ENCODE peak calls at places on chromosomes 12 and 14, in eight cellular contexts. Z is fibroblast of the aortic adventitia, A is heart right ventricle, J is coronary artery, U is HCT116, D is GM23338, T is astrocyte of the spinal cord, K is ovary. Q is an unnamed sample.

GRCh38 chr12:96495841-96496545 is 6.6 kb downstream of the CFAP54 start:
- DNase-seq in Z (no peak), A (no peak), J (no peak), U (no peak), D (no peak), T (no peak), K (no peak), Q (no peak)

GRCh38 chr14:28584951-28585350 is 181.6 kb upstream of the FOXG1 start:
- DNase-seq in Z (no peak), A (no peak), J (no peak), U (no peak), D (no peak), T (no peak), K (no peak), Q (no peak)

GRCh38 chr14:37870947-37871346 is 275.5 kb downstream of the TTC6 start:
- DNase-seq in Z (no peak), A (no peak), J (no peak), U (no peak), D (no peak), T (no peak), K (no peak), Q (no peak)

GRCh38 chr12:52244615-52244994 is 11.6 kb downstream of the KRT7 start:
- DNase-seq in Z (peak), A (no peak), J (no peak), U (no peak), D (no peak), T (no peak), K (no peak), Q (no peak)

GRCh38 chr14:64763801-64764511 is 59.7 kb downstream of the PLEKHG3 start:
- DNase-seq in Z (peak), A (no peak), J (no peak), U (no peak), D (peak), T (peak), K (peak), Q (no peak)

GRCh38 chr12:57216014-57216891 is at the start of gene NXPH4:
- DNase-seq in Z (no peak), A (peak), J (no peak), U (no peak), D (peak), T (no peak), K (peak), Q (no peak)

GRCh38 chr12:103326190-103326589 is 169.6 kb downstream of the C12orf42 start:
- DNase-seq in Z (no peak), A (no peak), J (no peak), U (peak), D (peak), T (no peak), K (no peak), Q (peak)

GRCh38 chr14:31937730-31938346 is 139.3 kb upstream of the ARHGAP5 start:
- DNase-seq in Z (peak), A (no peak), J (no peak), U (peak), D (no peak), T (peak), K (no peak), Q (no peak)

GRCh38 chr12:113860059-113860820 is 105.9 kb downstream of the RBM19 start:
- DNase-seq in Z (no peak), A (no peak), J (no peak), U (no peak), D (peak), T (no peak), K (no peak), Q (no peak)

GRCh38 chr12:45730842-45731336 is 1.4 kb downstream of the ARID2 start:
- DNase-seq in Z (peak), A (no peak), J (no peak), U (no peak), D (no peak), T (peak), K (no peak), Q (no peak)

GRCh38 chr14:88005978-88006851 is 1.3 kb downstream of the GPR65 start:
- DNase-seq in Z (no peak), A (no peak), J (no peak), U (no peak), D (no peak), T (no peak), K (no peak), Q (no peak)

GRCh38 chr12:81598205-81598604 is 160.9 kb downstream of the PPFIA2 start:
- DNase-seq in Z (no peak), A (no peak), J (no peak), U (no peak), D (no peak), T (no peak), K (no peak), Q (peak)

GRCh38 chr12:112342587-112342986 is 39.6 kb downstream of the HECTD4 start:
- DNase-seq in Z (no peak), A (no peak), J (no peak), U (no peak), D (no peak), T (no peak), K (no peak), Q (no peak)

GRCh38 chr12:115763376-115763775 is 514.1 kb downstream of the MED13L start:
- DNase-seq in Z (peak), A (no peak), J (no peak), U (no peak), D (no peak), T (no peak), K (no peak), Q (no peak)

GRCh38 chr12:109679716-109680520 is 33.7 kb upstream of the FAM222A start:
- DNase-seq in Z (no peak), A (no peak), J (no peak), U (no peak), D (peak), T (no peak), K (no peak), Q (no peak)

GRCh38 chr12:24822121-24822899 is 126.6 kb downstream of the BCAT1 start:
- DNase-seq in Z (peak), A (no peak), J (no peak), U (no peak), D (no peak), T (peak), K (no peak), Q (no peak)

GRCh38 chr12:30706476-30706875 is 10.8 kb upstream of the IPO8 start:
- DNase-seq in Z (no peak), A (no peak), J (no peak), U (no peak), D (no peak), T (no peak), K (no peak), Q (peak)

GRCh38 chr14:95496111-95496681 is 20.3 kb downstream of the SYNE3 start:
- DNase-seq in Z (peak), A (no peak), J (no peak), U (no peak), D (no peak), T (no peak), K (no peak), Q (no peak)

GRCh38 chr14:79856357-79856756 is 354.9 kb downstream of the DIO2 start:
- DNase-seq in Z (peak), A (no peak), J (no peak), U (no peak), D (no peak), T (no peak), K (no peak), Q (no peak)

GRCh38 chr14:84225243-84225642 is 1304.7 kb upstream of the FLRT2 start:
- DNase-seq in Z (peak), A (peak), J (no peak), U (no peak), D (no peak), T (no peak), K (peak), Q (peak)

GRCh38 chr12:107760207-107760816 is 625 bp downstream of the PRDM4 start:
- DNase-seq in Z (peak), A (peak), J (peak), U (no peak), D (peak), T (no peak), K (no peak), Q (no peak)

GRCh38 chr12:74285773-74286172 is 251.9 kb upstream of the ATXN7L3B start:
- DNase-seq in Z (no peak), A (no peak), J (no peak), U (no peak), D (no peak), T (no peak), K (no peak), Q (no peak)

GRCh38 chr12:110244829-110245228 is 36.2 kb upstream of the ATP2A2 start:
- DNase-seq in Z (no peak), A (peak), J (no peak), U (no peak), D (peak), T (no peak), K (no peak), Q (no peak)

GRCh38 chr14:24852312-24853060 is 197.5 kb downstream of the STXBP6 start:
- DNase-seq in Z (no peak), A (no peak), J (no peak), U (no peak), D (peak), T (no peak), K (no peak), Q (peak)

GRCh38 chr14:67982711-67983608 is 163.4 kb downstream of the RAD51B start:
- DNase-seq in Z (no peak), A (no peak), J (no peak), U (no peak), D (no peak), T (no peak), K (no peak), Q (no peak)

GRCh38 chr12:107349008-107349747 is 255.8 kb upstream of the CRY1 start:
- DNase-seq in Z (peak), A (no peak), J (no peak), U (peak), D (peak), T (peak), K (no peak), Q (peak)

GRCh38 chr12:31118347-31118830 is 44.7 kb downstream of the DDX11 start:
- DNase-seq in Z (no peak), A (no peak), J (no peak), U (no peak), D (peak), T (no peak), K (peak), Q (no peak)

GRCh38 chr12:10747730-10748129 is 24.6 kb upstream of the YBX3 start:
- DNase-seq in Z (no peak), A (no peak), J (no peak), U (no peak), D (no peak), T (no peak), K (no peak), Q (no peak)

GRCh38 chr14:22824711-22825359 is 4.9 kb upstream of the MRPL52 start:
- DNase-seq in Z (peak), A (no peak), J (no peak), U (peak), D (no peak), T (peak), K (no peak), Q (no peak)

GRCh38 chr12:23887055-23887835 is 62.2 kb downstream of the SOX5 start:
- DNase-seq in Z (peak), A (no peak), J (no peak), U (no peak), D (no peak), T (no peak), K (no peak), Q (no peak)

GRCh38 chr12:29158364-29158763 is 9.3 kb downstream of the FAR2 start:
- DNase-seq in Z (no peak), A (no peak), J (no peak), U (no peak), D (no peak), T (no peak), K (no peak), Q (no peak)

GRCh38 chr12:108722992-108723766 is 8.1 kb downstream of the CORO1C start:
- DNase-seq in Z (peak), A (no peak), J (no peak), U (no peak), D (no peak), T (peak), K (no peak), Q (no peak)

GRCh38 chr14:31950760-31951637 is 126.1 kb upstream of the ARHGAP5 start:
- DNase-seq in Z (peak), A (peak), J (no peak), U (no peak), D (peak), T (peak), K (peak), Q (no peak)

GRCh38 chr14:96264850-96265249 is 8.8 kb downstream of the BDKRB1 start:
- DNase-seq in Z (peak), A (no peak), J (no peak), U (no peak), D (peak), T (no peak), K (no peak), Q (no peak)

GRCh38 chr14:22265319-22266140 is 323.5 kb downstream of the DAD1 start:
- DNase-seq in Z (no peak), A (no peak), J (no peak), U (no peak), D (peak), T (peak), K (no peak), Q (no peak)

GRCh38 chr12:100142851-100143559 is at the start of gene BLTP3B:
- DNase-seq in Z (peak), A (peak), J (peak), U (peak), D (peak), T (peak), K (peak), Q (peak)

GRCh38 chr12:14514154-14514842 is 53.4 kb downstream of the PLBD1 start:
- DNase-seq in Z (peak), A (no peak), J (no peak), U (peak), D (peak), T (peak), K (no peak), Q (peak)

GRCh38 chr14:103828315-103828967 is 18.9 kb downstream of the PPP1R13B start:
- DNase-seq in Z (peak), A (no peak), J (no peak), U (no peak), D (no peak), T (no peak), K (peak), Q (no peak)

DNA sequence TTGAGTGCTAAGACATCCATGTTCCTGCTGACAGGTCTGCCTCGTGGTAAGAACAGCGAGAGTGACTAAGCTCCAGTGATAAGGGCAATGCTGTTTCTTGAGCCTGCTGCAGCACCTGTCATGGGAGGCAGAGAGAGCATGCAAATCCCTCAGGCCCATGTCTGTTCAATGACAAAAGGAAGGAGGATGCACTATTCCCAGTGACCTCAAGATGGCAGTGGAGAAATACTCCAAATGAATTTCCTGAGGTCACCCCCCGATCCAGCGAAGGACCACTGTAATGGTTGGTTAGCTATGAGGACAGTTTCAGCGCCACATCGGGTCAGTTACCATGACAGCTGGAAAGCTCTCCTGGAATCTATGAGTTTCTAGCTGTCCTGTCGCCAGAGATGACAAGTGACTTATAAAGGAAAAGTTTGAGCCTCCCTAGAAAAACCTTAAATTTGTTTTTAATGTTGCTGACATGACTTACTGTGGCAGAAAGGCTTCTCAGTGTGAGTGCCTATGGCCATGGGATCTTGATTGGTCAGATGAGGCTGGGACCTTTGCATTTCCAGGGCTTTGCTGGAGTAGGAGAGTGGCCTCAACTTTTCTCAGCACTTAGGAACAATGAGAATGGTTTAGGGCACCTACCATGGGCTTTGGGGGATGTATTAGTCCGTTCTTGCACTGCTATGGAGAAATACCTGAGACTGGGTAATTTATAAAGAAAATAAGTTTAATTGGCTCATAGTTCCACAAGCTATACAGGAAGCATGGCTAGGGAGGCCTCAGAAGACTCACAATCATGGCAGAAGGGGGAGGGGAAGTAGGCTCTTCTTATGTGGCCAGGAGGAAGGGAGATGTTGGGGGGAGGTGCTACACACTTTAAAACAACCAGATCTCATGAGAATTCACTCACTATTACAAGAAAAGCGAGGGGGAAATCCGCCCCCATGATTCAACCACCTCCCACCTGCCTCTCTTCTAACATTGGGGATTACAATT is 88.0 kb upstream of the TMEM260 start:
- DNase-seq in Z (peak), A (no peak), J (no peak), U (peak), D (peak), T (peak), K (no peak), Q (peak)
- TF ChIP-seq CTCF in Z (peak), A (peak), J (peak), U (peak), D (peak), T (peak), K (peak), Q (peak)

GRCh38 chr14:39055786-39056474 is 47.1 kb downstream of the SEC23A start:
- DNase-seq in Z (peak), A (no peak), J (no peak), U (peak), D (peak), T (no peak), K (no peak), Q (no peak)
- H3K4me3 ChIP-seq in Z (no peak), A (no peak), J (no peak), U (no peak), D (no peak), T (no peak), K (no peak), Q (no peak)

GRCh38 chr12:131755305-131756113 is 44.6 kb downstream of the SFSWAP start:
- DNase-seq in Z (peak), A (no peak), J (no peak), U (peak), D (peak), T (no peak), K (peak), Q (no peak)
- TF ChIP-seq CTCF in Z (peak), A (peak), J (no peak), U (peak), D (peak), T (peak), K (no peak), Q (peak)

DNA sequence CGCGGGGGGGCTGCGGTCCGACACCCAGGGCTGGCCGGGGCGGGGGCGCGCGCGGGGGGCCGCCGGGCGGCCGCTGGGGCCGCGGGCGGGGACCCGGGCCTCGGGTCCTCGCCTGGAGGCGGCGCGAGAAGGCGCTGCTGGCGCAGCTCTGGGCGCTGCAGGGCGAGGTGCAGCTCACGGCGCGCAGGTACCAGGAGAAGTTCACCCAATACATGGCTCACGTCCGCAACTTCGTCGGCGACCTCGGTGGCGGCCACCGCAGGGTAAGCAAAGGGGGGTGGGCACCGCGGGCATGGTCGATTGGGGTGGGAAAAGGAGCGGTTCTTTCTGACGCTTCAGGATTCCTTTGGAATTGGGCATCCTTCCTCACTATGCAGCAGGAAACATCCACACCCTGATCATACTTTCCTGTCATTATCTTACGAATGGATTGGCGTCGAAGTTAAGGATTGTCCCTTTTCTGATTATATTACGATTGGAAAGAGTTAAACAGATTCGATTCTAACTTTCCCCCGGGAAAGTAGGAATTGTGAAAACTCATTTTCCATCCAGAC is 798 bp downstream of the PDZRN4 start:
- DNase-seq in Z (no peak), A (no peak), J (no peak), U (no peak), D (peak), T (no peak), K (no peak), Q (no peak)
- H3K4me3 ChIP-seq in Z (no peak), A (peak), J (peak), U (no peak), D (peak), T (no peak), K (peak), Q (no peak)